ENCODE peak calls at places on chromosome 2, in five cellular contexts. S, F, K, Z and B are unnamed samples.

GRCh38 chr2:146701183-146701582 is 1143.6 kb upstream of the ACVR2A start:
- DNase-seq in S (no peak), F (no peak), K (no peak), Z (no peak), B (no peak)

GRCh38 chr2:160308915-160309314 is 108.8 kb upstream of the ITGB6 start:
- DNase-seq in S (peak), F (peak), K (no peak), Z (no peak), B (no peak)

GRCh38 chr2:237210763-237211162 is 125.1 kb downstream of the COPS8 start:
- DNase-seq in S (no peak), F (no peak), K (no peak), Z (no peak), B (no peak)

GRCh38 chr2:119638891-119639539 is 40.0 kb upstream of the TMEM177 start:
- DNase-seq in S (no peak), F (peak), K (no peak), Z (no peak), B (peak)

GRCh38 chr2:234661849-234662248 is 165.0 kb upstream of the ARL4C start:
- DNase-seq in S (no peak), F (no peak), K (no peak), Z (no peak), B (no peak)

GRCh38 chr2:23722255-23722654 is 204.7 kb downstream of the ATAD2B start:
- DNase-seq in S (no peak), F (no peak), K (no peak), Z (no peak), B (no peak)

GRCh38 chr2:127172306-127172705 is 47.8 kb downstream of the CYP27C1 start:
- DNase-seq in S (no peak), F (no peak), K (peak), Z (no peak), B (no peak)

GRCh38 chr2:239600650-239601049 is 199.8 kb upstream of the HDAC4 start:
- DNase-seq in S (no peak), F (no peak), K (peak), Z (no peak), B (no peak)

GRCh38 chr2:4673025-4673489 is 969.7 kb downstream of the DCDC2C start:
- DNase-seq in S (no peak), F (no peak), K (no peak), Z (no peak), B (no peak)

GRCh38 chr2:11133238-11133935 is 21.9 kb upstream of the SLC66A3 start:
- DNase-seq in S (no peak), F (no peak), K (no peak), Z (peak), B (peak)

GRCh38 chr2:112876971-112877361 is 34.0 kb upstream of the IL37 start:
- DNase-seq in S (peak), F (peak), K (no peak), Z (no peak), B (no peak)

GRCh38 chr2:149076863-149077412 is 38.4 kb downstream of the LYPD6B start:
- DNase-seq in S (no peak), F (peak), K (no peak), Z (no peak), B (peak)

GRCh38 chr2:177314194-177314593 is 49.7 kb upstream of the NFE2L2 start:
- DNase-seq in S (peak), F (peak), K (no peak), Z (no peak), B (no peak)

GRCh38 chr2:24919977-24920812 is at the start of gene ADCY3:
- DNase-seq in S (peak), F (peak), K (no peak), Z (peak), B (peak)

GRCh38 chr2:224440988-224441387 is 39.1 kb upstream of the FAM124B start:
- DNase-seq in S (no peak), F (no peak), K (no peak), Z (no peak), B (no peak)

GRCh38 chr2:179703702-179704101 is 157.7 kb downstream of the ZNF385B start:
- DNase-seq in S (no peak), F (no peak), K (no peak), Z (no peak), B (no peak)

GRCh38 chr2:164898475-164898874 is 56.9 kb downstream of the SLC38A11 start:
- DNase-seq in S (no peak), F (peak), K (no peak), Z (no peak), B (no peak)

GRCh38 chr2:216315817-216316603 is 56.3 kb downstream of the MARCHF4 start:
- DNase-seq in S (peak), F (peak), K (no peak), Z (no peak), B (peak)

GRCh38 chr2:238509151-238509820 is 82.6 kb downstream of the ASB1 start:
- DNase-seq in S (no peak), F (peak), K (no peak), Z (no peak), B (no peak)

GRCh38 chr2:58925676-58926081 is 684.6 kb upstream of the FANCL start:
- DNase-seq in S (no peak), F (peak), K (no peak), Z (no peak), B (no peak)

GRCh38 chr2:26530696-26531095 is 52.8 kb upstream of the OTOF start:
- DNase-seq in S (no peak), F (peak), K (no peak), Z (no peak), B (no peak)

GRCh38 chr2:168660859-168661258 is 141.6 kb upstream of the NOSTRIN start:
- DNase-seq in S (no peak), F (no peak), K (no peak), Z (no peak), B (peak)

GRCh38 chr2:190110131-190110530 is 47.6 kb upstream of the MSTN start:
- DNase-seq in S (no peak), F (peak), K (no peak), Z (no peak), B (no peak)

GRCh38 chr2:227155395-227155794 is 8.6 kb downstream of the COL4A4 start:
- DNase-seq in S (no peak), F (no peak), K (no peak), Z (no peak), B (no peak)

GRCh38 chr2:38203455-38203810 is 127.5 kb upstream of the CYP1B1 start:
- DNase-seq in S (no peak), F (peak), K (no peak), Z (no peak), B (no peak)

GRCh38 chr2:215140166-215140707 is 1.8 kb upstream of the ABCA12 start:
- DNase-seq in S (no peak), F (peak), K (no peak), Z (no peak), B (no peak)

GRCh38 chr2:171411791-171412483 is 21.9 kb downstream of the METTL8 start:
- DNase-seq in S (no peak), F (peak), K (no peak), Z (no peak), B (no peak)

GRCh38 chr2:9127316-9127715 is 79.3 kb upstream of the ASAP2 start:
- DNase-seq in S (no peak), F (no peak), K (no peak), Z (no peak), B (no peak)

GRCh38 chr2:180356676-180357075 is 349.6 kb upstream of the CWC22 start:
- DNase-seq in S (no peak), F (no peak), K (no peak), Z (no peak), B (no peak)

GRCh38 chr2:237695201-237695780 is 67.9 kb downstream of the LRRFIP1 start:
- DNase-seq in S (peak), F (peak), K (no peak), Z (no peak), B (no peak)

GRCh38 chr2:63506350-63506749 is 81.9 kb downstream of the WDPCP start:
- DNase-seq in S (no peak), F (no peak), K (no peak), Z (no peak), B (no peak)

GRCh38 chr2:136129601-136130000 is 11.7 kb upstream of the CXCR4 start:
- DNase-seq in S (no peak), F (no peak), K (no peak), Z (no peak), B (no peak)

GRCh38 chr2:64837116-64837704 is 152.0 kb upstream of the SLC1A4 start:
- DNase-seq in S (peak), F (peak), K (no peak), Z (no peak), B (no peak)

GRCh38 chr2:165825041-165825440 is 31.0 kb upstream of the GALNT3 start:
- DNase-seq in S (no peak), F (peak), K (no peak), Z (peak), B (no peak)

GRCh38 chr2:149661844-149662243 is 74.3 kb upstream of the MMADHC start:
- DNase-seq in S (no peak), F (peak), K (no peak), Z (peak), B (no peak)

GRCh38 chr2:190959911-190960788 is 53.8 kb downstream of the STAT1 start:
- DNase-seq in S (no peak), F (no peak), K (no peak), Z (no peak), B (no peak)

GRCh38 chr2:181678033-181678586 is 2.2 kb downstream of the NEUROD1 start:
- DNase-seq in S (peak), F (peak), K (peak), Z (peak), B (peak)

DNA sequence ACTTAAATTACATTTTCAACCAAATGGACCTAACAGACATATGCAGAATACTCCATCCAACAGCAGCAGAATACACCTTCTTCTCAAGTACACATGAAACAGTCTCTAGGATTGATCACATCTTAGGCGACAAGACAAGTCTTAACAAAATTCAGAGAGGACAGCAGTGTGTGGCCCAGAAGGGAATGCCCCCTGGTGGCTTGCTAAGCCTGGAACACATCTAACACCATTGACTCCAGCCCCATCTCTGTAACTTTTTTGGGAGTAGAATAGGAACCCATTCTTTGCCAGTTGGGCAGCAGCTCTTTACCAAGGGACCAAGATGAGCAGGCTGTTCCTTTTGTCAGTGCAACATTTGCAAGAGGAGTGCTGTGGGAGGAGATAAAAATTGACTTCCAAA is 249.9 kb downstream of the PLCL1 start:
- DNase-seq in S (no peak), F (peak), K (no peak), Z (no peak), B (peak)
- TF ChIP-seq CTCF in S (no peak), F (peak), K (peak), Z (no peak), B (peak)

GRCh38 chr2:156129227-156129626 is 203.3 kb downstream of the NR4A2 start:
- DNase-seq in S (no peak), F (no peak), K (no peak), Z (no peak), B (no peak)
- TF ChIP-seq CTCF in S (no peak), F (no peak), K (no peak), Z (no peak), B (no peak)

DNA sequence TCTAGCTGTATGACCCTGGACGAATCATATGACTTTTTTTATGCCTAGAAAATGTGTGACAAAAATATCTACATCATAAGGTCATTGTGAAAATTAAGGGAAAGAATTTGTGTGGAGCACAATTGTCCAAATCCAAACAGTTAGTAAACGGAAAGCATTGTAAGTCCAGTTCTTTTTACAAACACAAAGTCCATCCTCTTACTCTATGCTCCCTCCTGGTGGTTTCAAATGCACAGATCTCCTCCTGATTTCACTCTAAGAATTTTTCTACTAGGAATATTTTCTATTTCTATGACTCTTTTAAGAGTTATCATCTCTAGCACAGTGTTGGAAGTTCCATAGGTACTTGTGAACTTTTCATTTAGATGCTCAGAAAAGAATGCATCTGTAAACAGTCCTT is 125.2 kb upstream of the ARL5A start:
- DNase-seq in S (no peak), F (no peak), K (no peak), Z (no peak), B (no peak)
- TF ChIP-seq CTCF in S (no peak), F (no peak), K (no peak), Z (no peak), B (no peak)

GRCh38 chr2:162196611-162197010 is 44.6 kb upstream of the GCG start:
- DNase-seq in S (peak), F (peak), K (no peak), Z (no peak), B (no peak)

GRCh38 chr2:162199913-162200312 is 43.3 kb downstream of the FAP start:
- DNase-seq in S (no peak), F (no peak), K (no peak), Z (no peak), B (no peak)

GRCh38 chr2:162198239-162198638 is 45.0 kb downstream of the FAP start:
- DNase-seq in S (no peak), F (peak), K (no peak), Z (no peak), B (no peak)

GRCh38 chr2:162200636-162201035 is 42.6 kb downstream of the FAP start:
- DNase-seq in S (no peak), F (no peak), K (no peak), Z (no peak), B (no peak)

GRCh38 chr2:162197095-162197825 is 45.2 kb upstream of the GCG start:
- DNase-seq in S (peak), F (peak), K (no peak), Z (no peak), B (no peak)
- TF ChIP-seq CTCF in S (no peak), F (no peak), K (no peak), Z (no peak), B (no peak)

DNA sequence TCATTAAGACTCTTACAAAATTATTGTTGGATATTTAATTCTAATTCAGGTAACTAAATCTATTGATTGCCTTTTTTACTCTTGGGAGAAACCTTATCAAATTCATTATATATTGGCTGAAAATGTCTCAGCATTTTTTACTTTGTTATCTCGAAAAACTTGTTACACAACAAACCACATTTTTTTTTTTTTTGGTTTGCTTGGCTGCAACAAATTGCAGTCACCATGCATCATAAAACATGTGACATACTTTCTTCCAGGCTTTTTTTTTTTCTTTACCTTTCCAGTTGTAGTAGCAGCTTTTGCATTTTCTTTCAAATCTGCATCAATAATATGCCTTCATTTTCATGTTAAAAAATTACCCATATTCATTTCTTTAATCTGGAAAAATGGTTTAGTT is 186.7 kb downstream of the TDRD15 start:
- DNase-seq in S (no peak), F (no peak), K (no peak), Z (no peak), B (no peak)
- TF ChIP-seq CTCF in S (no peak), F (no peak), K (no peak), Z (no peak), B (no peak)

GRCh38 chr2:130768191-130768855 is 13.0 kb downstream of the AMER3 start:
- DNase-seq in S (no peak), F (no peak), K (no peak), Z (no peak), B (no peak)
- TF ChIP-seq CTCF in S (no peak), F (no peak), K (no peak), Z (no peak), B (no peak)